ENCODE peak calls at places on chromosomes 7 and 10, in ten cellular contexts. Q is brain microvascular endothelial cell, I is Peyer's patch, H is B cell, F is omental fat pad, A is WTC11, M is OCI-LY7, D is RWPE1, S is PC-3, W is fibroblast of lung. X is an unnamed sample.

GRCh38 chr10:33657154-33657900 is 322.9 kb upstream of the NRP1 start:
- DNase-seq in Q (peak; percentile 16), I (no peak), H (no peak), F (no peak), A (no peak), M (no peak), D (no peak), S (peak; percentile 94), W (peak; percentile 63), X (no peak)

GRCh38 chr7:95867309-95867708 is 95.0 kb downstream of the DYNC1I1 start:
- DNase-seq in Q (no peak), I (no peak), H (no peak), F (no peak), A (peak; percentile 36), M (no peak), D (no peak), S (no peak), W (no peak), X (no peak)

GRCh38 chr10:33032354-33033254 is 74.6 kb upstream of the ITGB1 start:
- DNase-seq in Q (peak; percentile 65), I (no peak), H (no peak), F (no peak), A (no peak), M (no peak), D (peak; percentile 75), S (peak; percentile 100), W (peak; percentile 68), X (no peak)

GRCh38 chr7:45484094-45484493 is 90.1 kb upstream of the ADCY1 start:
- DNase-seq in Q (no peak), I (no peak), H (no peak), F (no peak), A (no peak), M (no peak), D (no peak), S (no peak), W (no peak), X (no peak)

GRCh38 chr7:43040461-43040860 is 72.0 kb upstream of the HECW1 start:
- DNase-seq in Q (no peak), I (no peak), H (no peak), F (no peak), A (no peak), M (no peak), D (no peak), S (no peak), W (no peak), X (no peak)

GRCh38 chr10:60172363-60172990 is 217.2 kb downstream of the ANK3 start:
- DNase-seq in Q (no peak), I (no peak), H (no peak), F (no peak), A (no peak), M (no peak), D (peak; percentile 42), S (peak; percentile 95), W (no peak), X (no peak)

GRCh38 chr10:69730251-69731156 is 71.2 kb upstream of the COL13A1 start:
- DNase-seq in Q (no peak), I (peak; percentile 29), H (no peak), F (no peak), A (no peak), M (no peak), D (no peak), S (no peak), W (peak; percentile 96), X (no peak)

GRCh38 chr7:117800841-117801240 is 72.4 kb downstream of the CTTNBP2 start:
- DNase-seq in Q (no peak), I (no peak), H (no peak), F (no peak), A (no peak), M (no peak), D (no peak), S (no peak), W (no peak), X (no peak)

GRCh38 chr10:102517553-102517952 is 13.8 kb downstream of the SUFU start:
- DNase-seq in Q (peak; percentile 79), I (peak; percentile 36), H (no peak), F (no peak), A (no peak), M (no peak), D (no peak), S (no peak), W (no peak), X (no peak)

GRCh38 chr7:2508327-2509231 is 11.0 kb upstream of the LFNG start:
- DNase-seq in Q (peak; percentile 53), I (peak; percentile 94), H (peak; percentile 87), F (no peak), A (no peak), M (peak; percentile 70), D (no peak), S (no peak), W (no peak), X (peak; percentile 34)

GRCh38 chr7:100167912-100168323 is 499 bp downstream of the GAL3ST4 start:
- DNase-seq in Q (no peak), I (no peak), H (peak; percentile 51), F (no peak), A (no peak), M (no peak), D (no peak), S (no peak), W (peak; percentile 30), X (no peak)

GRCh38 chr7:15503603-15504280 is 58.1 kb downstream of the AGMO start:
- DNase-seq in Q (no peak), I (no peak), H (no peak), F (no peak), A (no peak), M (no peak), D (no peak), S (peak; percentile 43), W (peak; percentile 47), X (no peak)

GRCh38 chr7:108324053-108325038 is 131.9 kb downstream of the NRCAM start:
- DNase-seq in Q (no peak), I (no peak), H (no peak), F (no peak), A (no peak), M (no peak), D (no peak), S (no peak), W (peak; percentile 29), X (no peak)

GRCh38 chr10:70664702-70665195 is 7.6 kb upstream of the ADAMTS14 start:
- DNase-seq in Q (peak; percentile 99), I (peak; percentile 46), H (no peak), F (no peak), A (no peak), M (peak; percentile 24), D (peak; percentile 68), S (peak; percentile 98), W (peak; percentile 96), X (peak; percentile 92)

GRCh38 chr7:27745064-27745583 is 5.2 kb downstream of the TAX1BP1 start:
- DNase-seq in Q (peak; percentile 84), I (no peak), H (no peak), F (no peak), A (no peak), M (peak; percentile 36), D (peak; percentile 69), S (peak; percentile 79), W (peak; percentile 54), X (no peak)

DNA sequence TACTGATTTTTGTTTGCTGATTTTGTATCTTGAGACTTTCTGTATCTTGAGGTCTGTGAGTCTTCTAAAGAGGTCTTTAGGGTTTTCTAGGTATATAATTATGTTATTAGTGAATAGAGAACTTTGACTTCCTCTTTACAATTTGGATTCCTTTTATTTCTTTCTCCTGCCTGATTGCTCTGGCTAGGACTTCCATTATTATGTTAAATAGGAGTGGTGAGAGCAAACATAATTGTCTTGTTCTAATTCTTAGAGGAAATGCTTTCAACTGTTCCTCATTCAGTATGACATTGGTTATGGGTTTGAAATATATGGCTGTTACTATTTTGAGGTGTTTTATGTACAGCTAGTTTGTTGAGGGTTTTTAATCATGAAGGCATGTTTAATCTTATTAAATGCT is 308.0 kb upstream of the TEX47 start:
- DNase-seq in Q (no peak), I (no peak), H (no peak), F (no peak), A (no peak), M (no peak), D (no peak), S (no peak), W (no peak), X (no peak)
- TF ChIP-seq CTCF in Q (no peak), I (no peak), H (no peak), F (no peak), A (no peak), M (no peak), D (no peak), S (no peak), W (no peak), X (no peak)

GRCh38 chr10:89613582-89613981 is 31.5 kb downstream of the PANK1 start:
- DNase-seq in Q (no peak), I (no peak), H (no peak), F (no peak), A (no peak), M (no peak), D (no peak), S (no peak), W (no peak), X (no peak)

GRCh38 chr10:89615105-89615504 is 29.9 kb downstream of the PANK1 start:
- DNase-seq in Q (no peak), I (no peak), H (no peak), F (no peak), A (no peak), M (no peak), D (no peak), S (no peak), W (no peak), X (no peak)

GRCh38 chr10:89604200-89604599 is 40.8 kb downstream of the PANK1 start:
- DNase-seq in Q (no peak), I (no peak), H (no peak), F (no peak), A (no peak), M (no peak), D (no peak), S (no peak), W (no peak), X (no peak)

GRCh38 chr10:89611282-89611681 is 33.8 kb downstream of the PANK1 start:
- DNase-seq in Q (no peak), I (no peak), H (no peak), F (no peak), A (no peak), M (no peak), D (no peak), S (no peak), W (no peak), X (no peak)

GRCh38 chr10:89609730-89610393 is 35.2 kb downstream of the PANK1 start:
- DNase-seq in Q (no peak), I (no peak), H (no peak), F (no peak), A (no peak), M (no peak), D (no peak), S (no peak), W (no peak), X (no peak)
- TF ChIP-seq CTCF in Q (no peak), I (no peak), H (no peak), F (no peak), A (no peak), M (no peak), D (no peak), S (no peak), W (no peak), X (no peak)

GRCh38 chr10:104314591-104315485 is 23.4 kb downstream of the ITPRIP start:
- DNase-seq in Q (no peak), I (peak; percentile 28), H (no peak), F (no peak), A (no peak), M (no peak), D (no peak), S (no peak), W (no peak), X (no peak)
- TF ChIP-seq CTCF in Q (no peak), I (no peak), H (no peak), F (no peak), A (no peak), M (no peak), D (no peak), S (no peak), W (no peak), X (no peak)

GRCh38 chr7:104296266-104296665 is 32.1 kb upstream of the LHFPL3 start:
- DNase-seq in Q (no peak), I (no peak), H (no peak), F (no peak), A (no peak), M (no peak), D (no peak), S (no peak), W (no peak), X (no peak)
- TF ChIP-seq CTCF in Q (no peak), I (no peak), H (no peak), F (no peak), A (no peak), M (no peak), D (no peak), S (no peak), W (no peak), X (no peak)

X was measured in AG09319.